ENCODE peak calls at places on chromosomes 5 and 9, in five cellular contexts. T, K, E, L and H are unnamed samples.

GRCh38 chr5:123809594-123810172 is 297.7 kb downstream of the CSNK1G3 start:
- DNase-seq in T (peak; percentile 21), K (no peak), E (no peak), L (no peak), H (no peak)

GRCh38 chr5:134227259-134227658 is 1.4 kb upstream of the PPP2CA start:
- DNase-seq in T (peak; percentile 9), K (peak; percentile 43), E (no peak), L (no peak), H (peak; percentile 38)

GRCh38 chr9:4371108-4371507 is 71.2 kb upstream of the GLIS3 start:
- DNase-seq in T (no peak), K (no peak), E (no peak), L (no peak), H (no peak)

GRCh38 chr5:31569065-31569464 is 37.0 kb downstream of the C5orf22 start:
- DNase-seq in T (no peak), K (no peak), E (no peak), L (no peak), H (no peak)

GRCh38 chr9:127520941-127521918 is 69.9 kb downstream of the LRSAM1 start:
- DNase-seq in T (no peak), K (no peak), E (no peak), L (peak; percentile 67), H (no peak)

GRCh38 chr9:134502261-134503211 is 139.1 kb upstream of the COL5A1 start:
- DNase-seq in T (no peak), K (no peak), E (no peak), L (peak; percentile 98), H (peak; percentile 83)

GRCh38 chr5:119743927-119744326 is 114.6 kb downstream of the FAM170A start:
- DNase-seq in T (peak; percentile 26), K (no peak), E (no peak), L (peak; percentile 26), H (peak; percentile 10)

GRCh38 chr9:136525207-136525606 is 20.6 kb downstream of the NOTCH1 start:
- DNase-seq in T (no peak), K (no peak), E (no peak), L (no peak), H (no peak)

GRCh38 chr9:97408562-97408961 is 3.3 kb upstream of the TDRD7 start:
- DNase-seq in T (no peak), K (no peak), E (no peak), L (no peak), H (no peak)

GRCh38 chr5:108141676-108142075 is 240.2 kb downstream of the FBXL17 start:
- DNase-seq in T (no peak), K (no peak), E (no peak), L (no peak), H (no peak)

GRCh38 chr9:78207319-78207718 is 28.6 kb upstream of the CEP78 start:
- DNase-seq in T (no peak), K (no peak), E (no peak), L (no peak), H (no peak)

GRCh38 chr5:66565878-66566277 is 30.3 kb upstream of the MAST4 start:
- DNase-seq in T (no peak), K (no peak), E (no peak), L (no peak), H (no peak)

GRCh38 chr5:6700686-6701355 is 12.4 kb upstream of the TENT4A start:
- DNase-seq in T (no peak), K (no peak), E (no peak), L (no peak), H (no peak)

GRCh38 chr9:91803143-91803940 is 146.7 kb downstream of the ROR2 start:
- DNase-seq in T (no peak), K (no peak), E (no peak), L (no peak), H (no peak)

GRCh38 chr5:31193591-31194457 is at the start of gene CDH6:
- DNase-seq in T (peak; percentile 33), K (peak; percentile 41), E (peak; percentile 56), L (peak; percentile 73), H (no peak)

GRCh38 chr5:123752576-123752975 is 240.6 kb downstream of the CSNK1G3 start:
- DNase-seq in T (no peak), K (no peak), E (no peak), L (no peak), H (no peak)

GRCh38 chr5:141479776-141480175 is 4.0 kb downstream of the PCDHGC3 start:
- DNase-seq in T (no peak), K (no peak), E (no peak), L (no peak), H (no peak)

GRCh38 chr5:127705120-127705892 is 2.1 kb downstream of the CCDC192 start:
- DNase-seq in T (no peak), K (no peak), E (no peak), L (no peak), H (peak; percentile 65)